ENCODE peak calls at places on chromosomes 5 and 9, in six cellular contexts. One of them, this sample, is unnamed.

GRCh38 chr9:106701611-106702010 is 161.4 kb upstream of the ZNF462 start:
- DNase-seq in PC-3: peak
- DNase-seq in naive B cell: no peak
- DNase-seq in H9: no peak
- DNase-seq in NCI-H2029: no peak
- DNase-seq in frontal cortex: no peak
- DNase-seq in this sample: no peak

GRCh38 chr5:172985596-172985995 is 2.0 kb downstream of the ATP6V0E1 start:
- DNase-seq in H9: no peak
- DNase-seq in frontal cortex: no peak
- DNase-seq in NCI-H2029: no peak
- DNase-seq in PC-3: peak
- DNase-seq in naive B cell: no peak
- DNase-seq in this sample: no peak

GRCh38 chr9:89022071-89022721 is 30.9 kb downstream of the S1PR3 start:
- DNase-seq in PC-3: peak
- DNase-seq in H9: no peak
- DNase-seq in naive B cell: no peak
- DNase-seq in frontal cortex: no peak
- DNase-seq in NCI-H2029: no peak
- DNase-seq in this sample: no peak

GRCh38 chr5:14464101-14464500 is 117.5 kb upstream of the OTULINL start:
- DNase-seq in NCI-H2029: no peak
- DNase-seq in PC-3: peak
- DNase-seq in frontal cortex: no peak
- DNase-seq in naive B cell: no peak
- DNase-seq in H9: no peak
- DNase-seq in this sample: no peak

GRCh38 chr9:87119328-87119881 is 172.1 kb upstream of the GAS1 start:
- DNase-seq in frontal cortex: no peak
- DNase-seq in PC-3: peak
- DNase-seq in naive B cell: no peak
- DNase-seq in NCI-H2029: no peak
- DNase-seq in H9: no peak
- DNase-seq in this sample: no peak

GRCh38 chr9:77011973-77012817 is 7.3 kb upstream of the FOXB2 start:
- DNase-seq in NCI-H2029: no peak
- DNase-seq in naive B cell: no peak
- DNase-seq in frontal cortex: no peak
- DNase-seq in H9: peak
- DNase-seq in PC-3: peak
- DNase-seq in this sample: peak

GRCh38 chr5:158856794-158857193 is 242.9 kb downstream of the EBF1 start:
- DNase-seq in naive B cell: no peak
- DNase-seq in PC-3: no peak
- DNase-seq in NCI-H2029: no peak
- DNase-seq in H9: no peak
- DNase-seq in frontal cortex: no peak
- DNase-seq in this sample: no peak

GRCh38 chr5:148735301-148735700 is 81.0 kb upstream of the HTR4 start:
- DNase-seq in frontal cortex: no peak
- DNase-seq in naive B cell: no peak
- DNase-seq in H9: no peak
- DNase-seq in NCI-H2029: peak
- DNase-seq in PC-3: peak
- DNase-seq in this sample: no peak

GRCh38 chr9:27086818-27087680 is 22.0 kb upstream of the TEK start:
- DNase-seq in frontal cortex: no peak
- DNase-seq in H9: no peak
- DNase-seq in PC-3: peak
- DNase-seq in NCI-H2029: no peak
- DNase-seq in naive B cell: no peak
- DNase-seq in this sample: no peak

GRCh38 chr5:88883059-88883565 is at the start of gene MEF2C:
- DNase-seq in naive B cell: peak
- DNase-seq in PC-3: peak
- DNase-seq in frontal cortex: peak
- DNase-seq in NCI-H2029: peak
- DNase-seq in H9: peak
- DNase-seq in this sample: peak

GRCh38 chr5:17343675-17344074 is 126.2 kb downstream of the BASP1 start:
- DNase-seq in H9: no peak
- DNase-seq in naive B cell: no peak
- DNase-seq in PC-3: peak
- DNase-seq in frontal cortex: no peak
- DNase-seq in NCI-H2029: no peak
- DNase-seq in this sample: no peak

GRCh38 chr5:119347574-119347973 is 8.2 kb upstream of the TNFAIP8 start:
- DNase-seq in naive B cell: no peak
- DNase-seq in NCI-H2029: no peak
- DNase-seq in frontal cortex: no peak
- DNase-seq in PC-3: no peak
- DNase-seq in H9: no peak
- DNase-seq in this sample: no peak

GRCh38 chr5:32444946-32445758 is 612 bp upstream of the ZFR start:
- DNase-seq in PC-3: no peak
- DNase-seq in naive B cell: no peak
- DNase-seq in frontal cortex: peak
- DNase-seq in NCI-H2029: no peak
- DNase-seq in H9: no peak
- DNase-seq in this sample: no peak

GRCh38 chr9:16068476-16068875 is 515.6 kb downstream of the CCDC171 start:
- DNase-seq in frontal cortex: no peak
- DNase-seq in naive B cell: no peak
- DNase-seq in PC-3: no peak
- DNase-seq in H9: no peak
- DNase-seq in NCI-H2029: no peak
- DNase-seq in this sample: no peak

GRCh38 chr5:100270323-100270771 is 264.8 kb upstream of the FAM174A start:
- DNase-seq in NCI-H2029: no peak
- DNase-seq in PC-3: peak
- DNase-seq in naive B cell: no peak
- DNase-seq in frontal cortex: no peak
- DNase-seq in H9: no peak
- DNase-seq in this sample: no peak

GRCh38 chr5:72067682-72068470 is 39.4 kb upstream of the MAP1B start:
- DNase-seq in naive B cell: no peak
- DNase-seq in NCI-H2029: no peak
- DNase-seq in frontal cortex: no peak
- DNase-seq in PC-3: peak
- DNase-seq in H9: no peak
- DNase-seq in this sample: peak

GRCh38 chr9:17521456-17521855 is 57.4 kb upstream of the SH3GL2 start:
- DNase-seq in NCI-H2029: no peak
- DNase-seq in H9: no peak
- DNase-seq in naive B cell: no peak
- DNase-seq in frontal cortex: no peak
- DNase-seq in PC-3: no peak
- DNase-seq in this sample: no peak

This sample was measured in NCI-H82.